ENCODE peak calls at places on chromosomes 13 and 19, in ten cellular contexts. H is NCI-H774; N is LHCN-M2; B is anterior cingulate cortex; J is cardiac fibroblast; Z is activated T-cell treated with anti-CD3 and anti-CD28 coated beads, Interleukin-2, amount 50 U/mL, for 72 hours; T is GM06990; E is left colon; R is HuH-7.5; Q is CD8-positive, alpha-beta memory T cell. W is an unnamed sample.

GRCh38 chr19:35609881-35610353 is 2.6 kb upstream of the HAUS5 start:
- DNase-seq in Q (no peak), R (no peak), J (no peak), E (no peak), T (peak), Z (peak), H (no peak), N (no peak), B (no peak), W (no peak)

GRCh38 chr13:100340865-100341264 is 247.7 kb downstream of the GGACT start:
- DNase-seq in T (no peak), B (no peak), R (no peak), E (no peak), H (no peak), N (no peak), J (no peak), Z (no peak), Q (no peak), W (no peak)

GRCh38 chr19:42251572-42251990 is 3.3 kb downstream of the ERF start:
- DNase-seq in N (no peak), B (peak), Z (no peak), H (no peak), Q (no peak), J (no peak), E (no peak), T (no peak), R (no peak), W (no peak)

GRCh38 chr13:60431108-60431700 is 34.2 kb downstream of the TDRD3 start:
- DNase-seq in E (no peak), H (peak), R (peak), J (peak), N (peak), Z (no peak), T (peak), B (no peak), Q (no peak), W (no peak)

GRCh38 chr19:46896076-46896794 is 35.4 kb downstream of the ARHGAP35 start:
- DNase-seq in E (no peak), H (no peak), N (peak), Q (no peak), B (no peak), T (no peak), R (no peak), Z (no peak), J (no peak), W (no peak)

GRCh38 chr13:41891119-41891518 is 69.8 kb downstream of the VWA8 start:
- DNase-seq in B (no peak), E (no peak), N (no peak), Q (no peak), H (no peak), T (no peak), R (no peak), Z (no peak), J (no peak), W (no peak)

GRCh38 chr13:96822900-96823299 is 171.4 kb downstream of the OXGR1 start:
- DNase-seq in Q (no peak), J (no peak), T (no peak), Z (no peak), H (peak), R (no peak), N (peak), E (no peak), B (no peak), W (no peak)

GRCh38 chr13:100378533-100378932 is 210.1 kb downstream of the GGACT start:
- DNase-seq in R (no peak), E (no peak), J (no peak), Z (no peak), H (no peak), T (no peak), N (no peak), Q (no peak), B (no peak), W (no peak)

GRCh38 chr13:31862828-31863227 is 123.5 kb downstream of the RXFP2 start:
- DNase-seq in J (no peak), R (no peak), N (no peak), T (no peak), E (no peak), Q (no peak), Z (no peak), H (no peak), B (no peak), W (no peak)

GRCh38 chr19:10230155-10230903 is 802 bp downstream of the S1PR2 start:
- DNase-seq in H (no peak), B (peak), T (peak), J (peak), Q (peak), E (peak), Z (peak), N (no peak), R (peak), W (peak)

GRCh38 chr19:50817941-50818858 is 5.4 kb downstream of the KLK1 start:
- DNase-seq in Z (peak), Q (peak), J (peak), N (no peak), B (no peak), R (no peak), T (peak), H (peak), E (peak), W (peak)

GRCh38 chr19:48445606-48446481 is at the start of gene GRWD1:
- DNase-seq in J (peak), E (peak), R (peak), B (peak), T (peak), Z (peak), Q (peak), H (peak), N (peak), W (peak)

GRCh38 chr13:109630281-109630680 is 156.1 kb downstream of the IRS2 start:
- DNase-seq in H (no peak), E (no peak), J (no peak), Z (no peak), T (no peak), Q (no peak), N (no peak), B (no peak), R (no peak), W (no peak)

GRCh38 chr19:49157445-49158224 is at the start of gene TRPM4:
- DNase-seq in N (peak), T (no peak), Q (peak), H (peak), J (peak), B (peak), Z (peak), R (peak), E (peak), W (peak)

GRCh38 chr19:44789943-44790467 is 12.3 kb downstream of the CBLC start:
- DNase-seq in R (no peak), T (no peak), J (no peak), H (no peak), E (no peak), Q (no peak), N (no peak), Z (no peak), B (no peak), W (no peak)

GRCh38 chr13:78054152-78054551 is 135.5 kb upstream of the EDNRB start:
- DNase-seq in Z (no peak), N (no peak), R (no peak), E (no peak), Q (no peak), H (no peak), J (no peak), B (peak), T (no peak), W (no peak)

GRCh38 chr19:9309974-9310446 is 372 bp upstream of the ZNF699 start:
- DNase-seq in Q (peak), B (no peak), Z (no peak), R (no peak), N (peak), H (peak), T (no peak), J (peak), E (peak), W (no peak)

GRCh38 chr19:40827386-40828247 is 22.6 kb downstream of the CYP2A6 start:
- DNase-seq in Q (no peak), R (no peak), J (no peak), E (no peak), N (no peak), T (no peak), B (no peak), Z (no peak), H (no peak), W (no peak)

GRCh38 chr19:38850976-38851621 is 1.3 kb upstream of the HNRNPL start:
- DNase-seq in Z (peak), R (no peak), Q (peak), J (no peak), B (peak), E (peak), H (no peak), T (peak), N (no peak), W (no peak)

GRCh38 chr19:43639507-43640423 is at the start of gene CADM4:
- DNase-seq in N (no peak), H (peak), R (no peak), J (no peak), E (peak), Z (peak), Q (peak), T (no peak), B (peak), W (peak)

GRCh38 chr19:28184997-28185396 is 1028.0 kb downstream of the UQCRFS1 start:
- DNase-seq in N (no peak), R (no peak), H (no peak), Z (no peak), J (peak), T (no peak), Q (no peak), B (no peak), E (no peak), W (no peak)

GRCh38 chr19:51026554-51026831 is at the start of gene KLK11:
- DNase-seq in T (no peak), N (no peak), E (no peak), H (peak), Q (no peak), J (no peak), Z (no peak), B (no peak), R (no peak), W (no peak)

GRCh38 chr13:113545455-113545930 is 39.1 kb upstream of the TFDP1 start:
- DNase-seq in J (peak), R (no peak), H (no peak), E (peak), B (no peak), Q (no peak), Z (no peak), N (peak), T (no peak), W (no peak)

GRCh38 chr13:51230473-51231105 is 8.4 kb downstream of the FAM124A start:
- DNase-seq in B (peak), Q (no peak), T (no peak), N (peak), E (no peak), H (no peak), R (no peak), J (peak), Z (no peak), W (no peak)

GRCh38 chr13:26228080-26228479 is 6.0 kb upstream of the RNF6 start:
- DNase-seq in T (no peak), N (no peak), Z (no peak), R (no peak), E (no peak), B (peak), Q (no peak), J (no peak), H (no peak), W (no peak)

GRCh38 chr19:54473983-54474382 is 887 bp upstream of the CDC42EP5 start:
- DNase-seq in J (no peak), Z (no peak), T (no peak), R (no peak), B (no peak), H (no peak), N (no peak), E (no peak), Q (no peak), W (no peak)

GRCh38 chr19:33349319-33350289 is 23.9 kb upstream of the CEBPG start:
- DNase-seq in Q (no peak), Z (no peak), N (no peak), R (peak), H (no peak), E (no peak), B (no peak), T (no peak), J (no peak), W (no peak)

GRCh38 chr13:100234524-100235136 is 145.7 kb downstream of the PCCA start:
- DNase-seq in T (no peak), R (no peak), Z (no peak), N (peak), B (no peak), H (no peak), E (no peak), J (no peak), Q (no peak), W (no peak)

GRCh38 chr13:27822258-27822872 is 30.1 kb downstream of the GSX1 start:
- DNase-seq in J (no peak), B (no peak), R (no peak), E (no peak), T (no peak), N (peak), Q (no peak), Z (no peak), H (no peak), W (no peak)

GRCh38 chr13:91247768-91248167 is 99.7 kb upstream of the MIR17HG start:
- DNase-seq in Z (no peak), H (no peak), J (no peak), T (no peak), E (no peak), B (no peak), N (peak), Q (no peak), R (no peak), W (no peak)

GRCh38 chr13:114264886-114265611 is 16.4 kb upstream of the UPF3A start:
- DNase-seq in E (no peak), H (no peak), B (no peak), R (no peak), Z (no peak), J (no peak), Q (no peak), N (peak), T (no peak), W (no peak)

W was measured in T-helper 2 cell treated with Interferon-gamma antibody and Interleukin-4, amounts not matched to agents 5 μg/mL and 100 μg/mL, for 36 hours.